ENCODE peak calls at places on chromosome 17, in four cellular contexts. O is HCT116, L is GM12878, A is fibroblast of lung. E is an unnamed sample.

GRCh38 chr17:8375738-8376259 is 705 bp downstream of the KRABD2 start:
- DNase-seq in O (no peak), L (no peak), A (peak; percentile 39), E (no peak)

GRCh38 chr17:72457712-72458111 is 336.9 kb downstream of the SOX9 start:
- DNase-seq in O (no peak), L (no peak), A (no peak), E (peak; percentile 49)

GRCh38 chr17:17043668-17044226 is 1.5 kb downstream of the MPRIP start:
- DNase-seq in O (no peak), L (no peak), A (no peak), E (no peak)

GRCh38 chr17:64491034-64491860 is 5.6 kb downstream of the POLG2 start:
- DNase-seq in O (no peak), L (no peak), A (no peak), E (no peak)

GRCh38 chr17:82859431-82860403 is 19.9 kb upstream of the ZNF750 start:
- DNase-seq in O (peak; percentile 91), L (peak; percentile 63), A (peak; percentile 86), E (peak; percentile 28)

GRCh38 chr17:61799812-61800484 is 63.4 kb downstream of the BRIP1 start:
- DNase-seq in O (no peak), L (no peak), A (no peak), E (no peak)

GRCh38 chr17:29368161-29368560 is 22.0 kb upstream of the TAOK1 start:
- DNase-seq in O (no peak), L (no peak), A (no peak), E (no peak)

GRCh38 chr17:28563475-28563874 is 7.8 kb downstream of the PIGS start:
- DNase-seq in O (no peak), L (no peak), A (peak; percentile 69), E (no peak)

GRCh38 chr17:29576214-29577008 is 7.9 kb downstream of the TP53I13 start:
- DNase-seq in O (no peak), L (no peak), A (no peak), E (no peak)

GRCh38 chr17:44628234-44629188 is 27.8 kb upstream of the MEIOC start:
- DNase-seq in O (no peak), L (peak; percentile 46), A (peak; percentile 40), E (no peak)

GRCh38 chr17:65323055-65323454 is 185.9 kb downstream of the RGS9 start:
- DNase-seq in O (peak; percentile 32), L (no peak), A (no peak), E (no peak)

GRCh38 chr17:17042851-17043667 is 802 bp downstream of the MPRIP start:
- DNase-seq in O (no peak), L (no peak), A (peak; percentile 65), E (no peak)

GRCh38 chr17:72362466-72363335 is 241.9 kb downstream of the SOX9 start:
- DNase-seq in O (no peak), L (no peak), A (peak; percentile 89), E (no peak)

GRCh38 chr17:50423553-50424159 is 2.4 kb upstream of the ACSF2 start:
- DNase-seq in O (peak; percentile 77), L (no peak), A (peak; percentile 93), E (peak; percentile 84)

GRCh38 chr17:66383353-66383752 is 80.9 kb downstream of the PRKCA start:
- DNase-seq in O (no peak), L (no peak), A (peak; percentile 97), E (peak; percentile 27)

GRCh38 chr17:48113201-48113676 is 5.7 kb downstream of the SNX11 start:
- DNase-seq in O (no peak), L (peak; percentile 71), A (no peak), E (no peak)

GRCh38 chr17:9729735-9730420 is 61.5 kb downstream of the DHRS7C start:
- DNase-seq in O (no peak), L (no peak), A (peak; percentile 44), E (no peak)

GRCh38 chr17:1617620-1618174 is 10.9 kb downstream of the SLC43A2 start:
- DNase-seq in O (peak; percentile 93), L (no peak), A (peak; percentile 89), E (peak; percentile 58)

GRCh38 chr17:64641499-64641898 is 20.6 kb downstream of the SMURF2 start:
- DNase-seq in O (no peak), L (no peak), A (peak; percentile 96), E (peak; percentile 24)

GRCh38 chr17:51263001-51263400 is 2.7 kb downstream of the UTP18 start:
- DNase-seq in O (no peak), L (no peak), A (peak; percentile 17), E (no peak)

GRCh38 chr17:49987681-49988441 is 7.2 kb downstream of the DLX3 start:
- DNase-seq in O (no peak), L (no peak), A (no peak), E (peak; percentile 62)

GRCh38 chr17:2482218-2482617 is 29.5 kb downstream of the METTL16 start:
- DNase-seq in O (no peak), L (no peak), A (no peak), E (peak; percentile 7)

GRCh38 chr17:61511480-61512182 is 59.4 kb downstream of the TBX4 start:
- DNase-seq in O (no peak), L (no peak), A (no peak), E (no peak)

GRCh38 chr17:64992325-64992802 is 64.2 kb downstream of the GNA13 start:
- DNase-seq in O (peak; percentile 97), L (no peak), A (peak; percentile 71), E (no peak)

GRCh38 chr17:65355246-65355645 is 206.2 kb downstream of the AXIN2 start:
- DNase-seq in O (no peak), L (no peak), A (peak; percentile 11), E (no peak)

GRCh38 chr17:2122641-2123302 is 67.9 kb downstream of the HIC1 start:
- DNase-seq in O (no peak), L (no peak), A (peak; percentile 86), E (peak; percentile 66)

GRCh38 chr17:74860229-74860998 is 729 bp upstream of the GRIN2C start:
- DNase-seq in O (no peak), L (no peak), A (no peak), E (peak; percentile 32)
- TF ChIP-seq EZH2 in O (no peak), L (no peak), A (no peak), E (peak; percentile 26)

DNA sequence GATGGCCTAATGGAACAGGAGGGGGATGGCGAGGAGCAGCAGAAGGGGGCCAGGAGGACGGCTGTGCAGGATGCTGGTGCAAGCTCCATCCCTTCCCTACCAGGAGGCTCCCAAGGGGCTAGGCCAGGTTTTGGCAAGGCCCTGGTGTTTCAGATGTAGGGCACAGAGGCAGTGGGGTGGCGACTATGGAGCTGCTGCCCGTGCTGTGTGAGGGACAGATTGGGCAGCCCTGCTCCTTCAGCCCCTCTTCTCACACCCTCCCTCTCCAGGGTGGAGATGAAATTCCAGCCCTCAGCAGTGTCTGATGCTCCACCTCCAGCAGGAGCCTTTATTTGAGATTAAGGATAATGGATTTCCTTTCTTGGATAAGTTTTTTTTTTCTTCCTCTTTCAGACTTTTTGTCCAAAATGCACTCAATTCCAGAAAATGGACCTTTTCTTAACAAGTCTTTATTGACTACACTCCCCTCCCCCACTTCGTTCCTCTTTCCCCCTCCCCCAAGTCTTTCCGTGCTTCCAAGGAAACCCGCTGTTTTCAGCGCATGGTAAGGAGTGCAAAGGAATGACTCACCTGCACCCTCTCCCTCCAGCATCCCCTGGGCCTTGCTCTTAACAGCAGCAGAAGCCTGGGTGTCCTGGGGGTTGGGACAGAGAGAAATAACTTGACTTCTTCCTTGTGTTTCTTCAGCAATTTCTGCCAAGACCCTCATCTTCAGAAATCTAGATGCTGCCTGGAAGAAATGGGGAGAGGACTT is 95.2 kb downstream of the CCDC182 start:
- DNase-seq in O (no peak), L (no peak), A (peak; percentile 84), E (no peak)
- H3K27ac ChIP-seq in O (no peak overlapping the region), L (no peak overlapping the region), A (no peak overlapping the region), E (no peak overlapping the region)

GRCh38 chr17:6713918-6714271 is 726 bp upstream of the SLC13A5 start:
- DNase-seq in O (no peak), L (no peak), A (no peak), E (no peak)
- TF ChIP-seq EZH2 in O (no peak), L (no peak), A (no peak), E (no peak)

GRCh38 chr17:81045590-81046095 is 10.7 kb downstream of the BAIAP2 start:
- DNase-seq in O (no peak), L (no peak), A (no peak), E (no peak)

GRCh38 chr17:81043725-81044427 is 8.9 kb downstream of the BAIAP2 start:
- DNase-seq in O (peak; percentile 71), L (no peak), A (peak; percentile 89), E (peak; percentile 43)

GRCh38 chr17:81044764-81045589 is 10.0 kb downstream of the BAIAP2 start:
- DNase-seq in O (no peak), L (no peak), A (peak; percentile 75), E (peak; percentile 33)

GRCh38 chr17:81043319-81043724 is 8.4 kb downstream of the BAIAP2 start:
- DNase-seq in O (no peak), L (no peak), A (no peak), E (no peak)

DNA sequence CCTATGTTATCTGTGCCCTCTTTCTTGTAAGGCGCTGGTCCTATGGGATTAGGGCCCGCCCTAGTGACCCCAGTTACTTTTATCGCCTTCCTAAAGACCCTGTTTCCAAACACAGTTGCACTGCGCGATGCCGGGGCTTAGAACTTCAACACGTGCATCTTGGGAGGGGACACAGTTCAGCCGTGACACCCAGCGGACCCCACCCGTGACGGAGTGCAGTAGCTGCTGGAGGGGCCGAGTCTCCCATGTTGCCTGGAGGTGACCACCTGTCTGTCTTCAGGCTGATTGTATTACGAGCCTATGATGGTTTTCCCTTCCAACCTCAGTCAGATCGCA is 9.4 kb downstream of the BAIAP2 start:
- DNase-seq in O (no peak), L (no peak), A (no peak), E (no peak)
- H3K27ac ChIP-seq in O (peak overlapping the region; percentile 94), L (no peak overlapping the region), A (peak overlapping the region; percentile 68), E (no peak overlapping the region)

GRCh38 chr17:77808663-77809425 is 149.7 kb upstream of the TNRC6C start:
- DNase-seq in O (no peak), L (no peak), A (peak; percentile 43), E (no peak)

GRCh38 chr17:77809814-77810213 is 148.7 kb upstream of the TNRC6C start:
- DNase-seq in O (no peak), L (no peak), A (no peak), E (no peak)

GRCh38 chr17:77810536-77810935 is 148.0 kb upstream of the TNRC6C start:
- DNase-seq in O (no peak), L (no peak), A (peak; percentile 86), E (peak; percentile 35)

GRCh38 chr17:77807051-77807745 is 151.3 kb upstream of the TNRC6C start:
- DNase-seq in O (no peak), L (no peak), A (no peak), E (no peak)

GRCh38 chr17:77807746-77808441 is 150.6 kb upstream of the TNRC6C start:
- DNase-seq in O (no peak), L (no peak), A (no peak), E (no peak)
- TF ChIP-seq EZH2 in O (no peak), L (no peak), A (no peak), E (no peak)

GRCh38 chr17:41382396-41382795 is 290 bp upstream of the KRT34 start:
- DNase-seq in O (no peak), L (no peak), A (no peak), E (no peak)
- H3K27ac ChIP-seq in O (no peak overlapping the region), L (no peak overlapping the region), A (no peak overlapping the region), E (no peak overlapping the region)

GRCh38 chr17:56594528-56595418 is 1.3 kb downstream of the NOG start:
- DNase-seq in O (no peak), L (no peak), A (peak; percentile 30), E (peak; percentile 31)
- TF ChIP-seq EZH2 in O (no peak), L (no peak), A (no peak), E (peak; percentile 68)

GRCh38 chr17:41421116-41421515 is 3.3 kb downstream of the KRT37 start:
- DNase-seq in O (no peak), L (no peak), A (peak; percentile 80), E (no peak)
- H3K27ac ChIP-seq in O (no peak overlapping the region), L (no peak overlapping the region), A (no peak overlapping the region), E (no peak overlapping the region)